ENCODE peak calls at places on chromosomes 7 and 10, in eight cellular contexts. M, V, J, L, Q, G, W and I are unnamed samples. For H3K9me3, the result is how much of the 10 kb centered on the place peaks cover.

GRCh38 chr10:97771055-97771811 is 566 bp downstream of the SFRP5 start:
- DNase-seq in M (no peak), V (no peak), J (no peak), L (peak), Q (peak), G (no peak), W (peak), I (no peak)

GRCh38 chr10:15353471-15353870 is 17.6 kb downstream of the FAM171A1 start:
- DNase-seq in M (no peak), V (no peak), J (no peak), L (peak), Q (no peak), G (no peak), W (no peak), I (no peak)

GRCh38 chr10:15305634-15306033 is 65.5 kb downstream of the FAM171A1 start:
- DNase-seq in M (no peak), V (no peak), J (no peak), L (no peak), Q (no peak), G (no peak), W (no peak), I (no peak)

GRCh38 chr7:113636727-113637421 is 281.9 kb downstream of the PPP1R3A start:
- DNase-seq in M (no peak), V (no peak), J (no peak), L (no peak), Q (no peak), G (no peak), W (peak), I (no peak)

GRCh38 chr7:70787275-70787674 is 344.7 kb upstream of the GALNT17 start:
- DNase-seq in M (no peak), V (no peak), J (no peak), L (no peak), Q (no peak), G (no peak), W (no peak), I (no peak)

GRCh38 chr10:65358565-65358964 is 1567.3 kb upstream of the LRRTM3 start:
- DNase-seq in M (no peak), V (no peak), J (peak), L (peak), Q (peak), G (no peak), W (peak), I (peak)

GRCh38 chr10:118568327-118568848 is 27.1 kb downstream of the PRLHR start:
- DNase-seq in M (no peak), V (no peak), J (peak), L (peak), Q (peak), G (no peak), W (peak), I (peak)

GRCh38 chr10:85674851-85675250 is 691.7 kb downstream of the GRID1 start:
- DNase-seq in M (no peak), V (no peak), J (no peak), L (no peak), Q (no peak), G (no peak), W (no peak), I (no peak)

GRCh38 chr10:24446739-24447138 is 237.8 kb downstream of the KIAA1217 start:
- DNase-seq in M (no peak), V (no peak), J (peak), L (no peak), Q (peak), G (no peak), W (peak), I (no peak)

GRCh38 chr7:158576050-158576762 is 11.4 kb downstream of the PTPRN2 start:
- DNase-seq in M (no peak), V (no peak), J (no peak), L (peak), Q (no peak), G (no peak), W (no peak), I (no peak)

GRCh38 chr7:74028321-74028812 is 394 bp downstream of the ELN start:
- DNase-seq in M (no peak), V (no peak), J (no peak), L (peak), Q (no peak), G (no peak), W (no peak), I (no peak)

GRCh38 chr7:34762769-34763168 is 104.8 kb downstream of the NPSR1 start:
- DNase-seq in M (no peak), V (no peak), J (no peak), L (no peak), Q (peak), G (no peak), W (peak), I (no peak)

GRCh38 chr7:32506266-32507054 is 11.2 kb downstream of the AVL9 start:
- DNase-seq in M (no peak), V (no peak), J (peak), L (no peak), Q (peak), G (no peak), W (peak), I (no peak)

GRCh38 chr10:36172054-36172531 is 530.0 kb upstream of the FZD8 start:
- DNase-seq in M (no peak), V (no peak), J (no peak), L (no peak), Q (peak), G (no peak), W (peak), I (no peak)

GRCh38 chr10:130967784-130968183 is 343.7 kb downstream of the TCERG1L start:
- DNase-seq in M (no peak), V (no peak), J (no peak), L (no peak), Q (no peak), G (no peak), W (no peak), I (no peak)

GRCh38 chr10:110803830-110804338 is 67.8 kb upstream of the PDCD4 start:
- DNase-seq in M (peak), V (peak), J (no peak), L (peak), Q (peak), G (no peak), W (peak), I (peak)

GRCh38 chr7:32275216-32275979 is 205.2 kb upstream of the PDE1C start:
- DNase-seq in M (no peak), V (no peak), J (no peak), L (no peak), Q (no peak), G (no peak), W (no peak), I (no peak)

GRCh38 chr10:71684356-71685173 is 35.0 kb downstream of the C10orf105 start:
- DNase-seq in M (no peak), V (no peak), J (no peak), L (no peak), Q (no peak), G (no peak), W (no peak), I (no peak)

GRCh38 chr7:106448992-106449859 is 164.4 kb upstream of the NAMPT start:
- DNase-seq in M (no peak), V (no peak), J (peak), L (no peak), Q (no peak), G (no peak), W (no peak), I (no peak)
- H3K27ac ChIP-seq in M (no peak), V (no peak), J (peak), L (no peak), Q (no peak), G (no peak), W (no peak), I (no peak)

DNA sequence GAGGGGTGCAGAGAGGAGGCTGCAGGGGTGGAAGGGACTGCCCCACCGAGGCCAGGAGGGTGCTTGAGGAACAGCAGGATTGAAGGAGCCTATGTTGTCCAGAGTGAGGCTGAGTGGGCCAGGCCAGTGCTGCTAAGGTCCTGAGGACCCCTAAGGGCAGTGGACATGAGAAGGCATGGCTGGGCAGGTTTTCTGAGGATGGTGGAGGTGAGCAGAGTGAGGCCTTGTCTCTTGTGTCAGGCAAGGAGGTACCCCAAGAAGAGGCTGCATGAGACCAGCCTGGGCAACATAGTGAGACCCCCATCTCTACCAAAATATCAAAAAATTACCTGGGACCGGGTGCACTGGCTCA is 5.2 kb downstream of the SH2B2 start:
- DNase-seq in M (no peak), V (no peak), J (no peak), L (no peak), Q (no peak), G (no peak), W (no peak), I (no peak)
- H3K4me3 ChIP-seq in M (no peak), V (no peak), J (no peak), L (no peak), Q (no peak), G (no peak), W (no peak), I (no peak)

GRCh38 chr7:9681284-9681683 is 1247.9 kb downstream of the NXPH1 start:
- DNase-seq in M (no peak), V (no peak), J (no peak), L (no peak), Q (no peak), G (no peak), W (no peak), I (no peak)

GRCh38 chr7:9680713-9681112 is 1247.3 kb downstream of the NXPH1 start:
- DNase-seq in M (no peak), V (no peak), J (no peak), L (no peak), Q (no peak), G (no peak), W (no peak), I (no peak)
- H3K9me3 ChIP-seq in M (under half), V (under half), J (under half), L (under half), Q (under half), G (under half), W (under half), I (under half)

DNA sequence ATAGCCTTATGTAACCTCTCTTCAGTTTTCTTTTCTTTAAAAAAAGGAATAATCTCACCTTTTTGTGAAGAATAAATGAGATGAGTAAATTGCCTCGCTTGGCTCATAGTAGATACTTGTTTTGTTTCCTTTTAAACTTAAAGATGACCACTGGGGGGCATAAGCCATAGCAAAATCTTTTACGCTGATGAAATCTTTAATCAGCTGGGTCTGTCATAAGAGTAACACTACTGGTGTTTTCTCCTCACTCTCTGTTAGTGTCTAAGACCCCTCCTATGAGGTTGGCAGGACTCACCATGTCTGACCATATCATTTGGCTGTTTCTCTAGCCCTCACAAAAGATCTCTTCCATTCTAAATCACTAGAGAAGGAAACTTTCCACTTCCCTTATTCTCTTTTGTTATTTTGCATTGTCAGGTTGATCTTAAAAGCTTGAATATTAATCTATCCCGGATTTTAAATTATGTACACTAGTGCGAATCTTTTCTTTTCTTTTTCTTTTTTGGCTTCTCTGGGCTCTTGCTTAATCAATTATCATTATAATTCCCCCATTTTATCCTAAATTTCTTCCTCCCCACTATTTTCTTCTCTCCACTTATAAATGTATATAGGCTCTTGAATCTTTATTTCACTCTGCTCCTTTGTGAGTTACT is 12.5 kb downstream of the STAG3 start:
- DNase-seq in M (no peak), V (no peak), J (no peak), L (no peak), Q (peak), G (no peak), W (peak), I (no peak)
- H3K27ac ChIP-seq in M (no peak), V (no peak), J (no peak), L (no peak), Q (peak), G (no peak), W (no peak), I (no peak)

GRCh38 chr7:25675789-25676474 is 447.6 kb upstream of the NPVF start:
- DNase-seq in M (peak), V (no peak), J (no peak), L (no peak), Q (no peak), G (peak), W (no peak), I (no peak)

GRCh38 chr7:25677595-25677994 is 449.3 kb upstream of the NPVF start:
- DNase-seq in M (no peak), V (no peak), J (no peak), L (no peak), Q (no peak), G (no peak), W (no peak), I (no peak)

GRCh38 chr7:25686493-25686892 is 458.2 kb upstream of the NPVF start:
- DNase-seq in M (no peak), V (no peak), J (no peak), L (no peak), Q (no peak), G (no peak), W (no peak), I (no peak)

GRCh38 chr7:25678215-25678614 is 449.9 kb upstream of the NPVF start:
- DNase-seq in M (no peak), V (no peak), J (no peak), L (no peak), Q (no peak), G (no peak), W (no peak), I (no peak)

GRCh38 chr7:25680636-25681035 is 452.4 kb upstream of the NPVF start:
- DNase-seq in M (no peak), V (no peak), J (no peak), L (no peak), Q (no peak), G (no peak), W (no peak), I (no peak)
- H3K4me3 ChIP-seq in M (no peak), V (no peak), J (no peak), L (no peak), Q (no peak), G (no peak), W (no peak), I (no peak)

GRCh38 chr7:510061-510481 is 9.6 kb downstream of the PDGFA start:
- DNase-seq in M (peak), V (no peak), J (no peak), L (peak), Q (no peak), G (peak), W (no peak), I (no peak)
- H3K9me3 ChIP-seq in M (under half), V (under half), J (under half), L (under half), Q (under half), G (under half), W (under half), I (under half)

GRCh38 chr7:47480576-47481538 is 101.1 kb downstream of the TNS3 start:
- DNase-seq in M (no peak), V (no peak), J (no peak), L (peak), Q (no peak), G (no peak), W (no peak), I (peak)
- H3K27ac ChIP-seq in M (peak), V (peak), J (peak), L (peak), Q (peak), G (peak), W (peak), I (no peak)

DNA sequence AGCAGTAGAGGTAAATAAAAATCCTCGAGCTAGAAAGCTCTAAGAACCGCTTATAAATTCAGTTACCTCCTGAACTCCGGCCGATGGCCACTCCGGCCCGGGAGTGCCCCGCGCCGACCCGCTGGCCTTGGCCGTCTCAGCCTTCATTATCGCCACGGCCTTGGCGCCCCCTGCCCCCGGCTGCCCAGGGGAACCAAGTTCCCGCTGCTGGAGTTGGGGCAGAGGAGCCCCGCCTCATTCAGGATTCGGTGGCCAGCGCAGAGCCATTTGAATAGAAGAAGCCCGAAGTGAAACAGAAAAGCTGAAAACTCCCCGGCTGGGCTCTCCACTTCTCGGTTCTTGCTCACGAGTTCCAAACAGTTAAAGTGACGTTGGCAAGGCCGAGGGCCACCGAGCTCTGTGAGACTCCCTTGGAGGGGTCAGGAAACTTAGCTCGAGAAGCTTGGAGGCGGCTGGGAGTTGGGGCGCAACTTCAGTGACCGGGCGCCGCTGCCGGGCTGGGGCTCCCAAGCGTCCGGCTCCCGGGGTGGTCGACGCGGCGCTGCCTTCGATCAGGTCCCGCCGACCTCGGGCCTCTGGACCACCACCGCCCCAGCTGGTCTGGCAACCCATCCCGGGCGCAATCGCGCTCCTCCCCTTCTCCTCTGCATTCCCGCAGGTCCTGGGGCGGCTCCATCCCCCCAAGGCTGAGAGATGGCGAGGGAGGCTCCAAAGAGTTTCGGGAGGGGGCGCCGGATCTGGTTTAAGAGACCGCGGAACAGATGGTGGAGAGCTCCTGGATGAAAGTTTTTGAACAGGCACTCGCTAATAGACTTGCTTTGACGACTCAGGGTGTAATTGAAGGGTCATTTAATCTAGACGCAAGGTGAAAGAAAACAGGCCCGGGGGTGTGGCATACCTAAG is 5.8 kb upstream of the FEZF1 start:
- DNase-seq in M (no peak), V (no peak), J (no peak), L (peak), Q (peak), G (no peak), W (no peak), I (no peak)
- H3K4me3 ChIP-seq in M (peak), V (peak), J (no peak), L (peak), Q (peak), G (peak), W (peak), I (peak)